ENCODE peak calls at places on chromosomes 6 and 20, in nine cellular contexts. Y is HuH-7.5; O is A172; R is brain microvascular endothelial cell; S is IMR-90; V is GM20000; T is CD4-positive, alpha-beta T cell; H is GM03348; K is G401. A is an unnamed sample.

GRCh38 chr6:2695464-2696095 is 55.1 kb downstream of the MYLK4 start:
- DNase-seq in Y (no peak), T (no peak), S (peak), K (peak), V (peak), H (peak), O (peak), R (no peak), A (no peak)

GRCh38 chr6:52649521-52649920 is 21.4 kb upstream of the TMEM14A start:
- DNase-seq in T (no peak), Y (no peak), R (no peak), O (no peak), K (no peak), S (peak), V (no peak), H (no peak), A (no peak)

GRCh38 chr6:5333653-5334052 is 72.3 kb downstream of the FARS2 start:
- DNase-seq in H (peak), K (no peak), T (no peak), V (no peak), S (peak), Y (no peak), O (peak), R (no peak), A (peak)

GRCh38 chr20:63972312-63973159 is 2.8 kb upstream of the ZNF512B start:
- DNase-seq in S (no peak), K (no peak), H (no peak), V (no peak), T (no peak), Y (no peak), R (no peak), O (no peak), A (no peak)

GRCh38 chr6:33313709-33314514 is at the start of gene TAPBP:
- DNase-seq in V (peak), S (peak), Y (peak), K (peak), T (peak), R (peak), H (peak), O (peak), A (peak)

GRCh38 chr20:40265872-40266533 is 423.0 kb downstream of the MAFB start:
- DNase-seq in T (no peak), H (peak), V (no peak), S (no peak), O (peak), Y (no peak), R (peak), K (no peak), A (peak)

GRCh38 chr20:4776079-4776630 is 54.4 kb downstream of the PRND start:
- DNase-seq in V (no peak), K (peak), O (no peak), Y (no peak), R (no peak), H (no peak), T (no peak), S (no peak), A (no peak)

GRCh38 chr6:37625591-37626374 is 71.9 kb downstream of the MDGA1 start:
- DNase-seq in O (no peak), K (peak), R (no peak), V (no peak), S (no peak), Y (no peak), T (no peak), H (no peak), A (no peak)

GRCh38 chr6:39079726-39080125 is 31.1 kb downstream of the GLP1R start:
- DNase-seq in R (no peak), O (no peak), T (no peak), S (no peak), H (no peak), K (no peak), Y (no peak), V (no peak), A (no peak)

GRCh38 chr6:10401632-10402223 is 13.1 kb downstream of the TFAP2A start:
- DNase-seq in T (no peak), K (no peak), R (no peak), H (no peak), O (no peak), Y (no peak), V (no peak), S (no peak), A (no peak)

GRCh38 chr20:8667306-8667705 is 401.6 kb upstream of the PLCB4 start:
- DNase-seq in R (no peak), S (no peak), K (no peak), H (no peak), Y (no peak), V (no peak), T (no peak), O (no peak), A (no peak)

GRCh38 chr20:60976139-60976538 is 275.9 kb upstream of the CDH4 start:
- DNase-seq in S (no peak), Y (no peak), O (no peak), V (no peak), T (no peak), H (no peak), K (no peak), R (no peak), A (no peak)

GRCh38 chr6:25363429-25363828 is 84.3 kb downstream of the CARMIL1 start:
- DNase-seq in T (no peak), R (no peak), S (no peak), O (no peak), V (no peak), Y (no peak), H (no peak), K (no peak), A (no peak)

GRCh38 chr20:44176833-44177533 is 10.0 kb downstream of the JPH2 start:
- DNase-seq in R (no peak), Y (no peak), O (no peak), H (peak), T (no peak), S (no peak), K (no peak), V (no peak), A (no peak)

GRCh38 chr6:31007694-31008093 is 2.6 kb upstream of the MUC22 start:
- DNase-seq in O (peak), Y (no peak), H (peak), V (no peak), K (no peak), S (peak), T (no peak), R (peak), A (peak)

GRCh38 chr6:33772114-33772830 is 16.7 kb downstream of the LEMD2 start:
- DNase-seq in K (no peak), Y (no peak), H (no peak), V (no peak), T (no peak), S (peak), O (peak), R (no peak), A (no peak)

GRCh38 chr20:44089987-44090674 is 96.9 kb downstream of the JPH2 start:
- DNase-seq in T (no peak), H (peak), S (peak), R (peak), Y (no peak), V (no peak), K (no peak), O (peak), A (peak)

GRCh38 chr6:2714359-2714895 is 36.3 kb downstream of the MYLK4 start:
- DNase-seq in H (peak), T (no peak), Y (no peak), V (no peak), S (peak), R (peak), O (peak), K (no peak), A (peak)

A was measured in hepatic stellate cell.